ENCODE peak calls at places on chromosome 22, in nine cellular contexts. V is PC-3, S is HCT116, Y is psoas muscle, L is Peyer's patch, J is H9, K is OCI-LY7, M is mammary epithelial cell, U is transverse colon. A is an unnamed sample. For H3K4me1, the result is how much of the 10 kb centered on the place peaks cover.

GRCh38 chr22:17346578-17346977 is 22.7 kb upstream of the CECR2 start:
- DNase-seq in V (no peak), S (no peak), Y (no peak), L (no peak), J (no peak), K (no peak), M (no peak), U (no peak), A (no peak)

GRCh38 chr22:17368727-17369552 is at the start of gene CECR2:
- DNase-seq in V (no peak), S (peak), Y (peak), L (peak), J (peak), K (peak), M (no peak), U (peak), A (peak)

GRCh38 chr22:21567456-21568206 is at the start of gene UBE2L3:
- DNase-seq in V (peak), S (peak), Y (peak), L (peak), J (peak), K (peak), M (peak), U (peak), A (peak)

GRCh38 chr22:47567126-47567730 is 804.8 kb downstream of the TBC1D22A start:
- DNase-seq in V (no peak), S (no peak), Y (no peak), L (no peak), J (no peak), K (no peak), M (no peak), U (no peak), A (no peak)

GRCh38 chr22:32591620-32592019 is 117.0 kb downstream of the FBXO7 start:
- DNase-seq in V (no peak), S (no peak), Y (no peak), L (no peak), J (no peak), K (no peak), M (no peak), U (no peak), A (no peak)

GRCh38 chr22:30226192-30226832 is 20.2 kb downstream of the LIF start:
- DNase-seq in V (peak), S (no peak), Y (no peak), L (no peak), J (no peak), K (no peak), M (peak), U (no peak), A (no peak)

GRCh38 chr22:42777126-42777525 is 56.5 kb upstream of the A4GALT start:
- DNase-seq in V (no peak), S (no peak), Y (no peak), L (no peak), J (no peak), K (no peak), M (no peak), U (no peak), A (no peak)

GRCh38 chr22:30201970-30202369 is 44.6 kb downstream of the LIF start:
- DNase-seq in V (peak), S (no peak), Y (no peak), L (no peak), J (no peak), K (no peak), M (peak), U (no peak), A (no peak)

GRCh38 chr22:24995649-24996180 is 43.2 kb downstream of the KIAA1671 start:
- DNase-seq in V (no peak), S (no peak), Y (no peak), L (no peak), J (no peak), K (no peak), M (no peak), U (no peak), A (no peak)

GRCh38 chr22:40077646-40078016 is 82.9 kb downstream of the FAM83F start:
- DNase-seq in V (no peak), S (no peak), Y (no peak), L (no peak), J (no peak), K (no peak), M (no peak), U (no peak), A (no peak)

GRCh38 chr22:43308451-43309235 is 34.5 kb downstream of the SCUBE1 start:
- DNase-seq in V (no peak), S (no peak), Y (peak), L (no peak), J (no peak), K (no peak), M (no peak), U (no peak), A (no peak)

GRCh38 chr22:39392341-39392948 is 7.1 kb upstream of the TAB1 start:
- DNase-seq in V (no peak), S (no peak), Y (no peak), L (no peak), J (no peak), K (no peak), M (no peak), U (no peak), A (no peak)

GRCh38 chr22:50102946-50103345 is 13.1 kb downstream of the MOV10L1 start:
- DNase-seq in V (peak), S (peak), Y (no peak), L (no peak), J (no peak), K (peak), M (peak), U (no peak), A (no peak)

GRCh38 chr22:50274311-50274710 is 4.1 kb upstream of the MAPK11 start:
- DNase-seq in V (peak), S (no peak), Y (no peak), L (peak), J (no peak), K (peak), M (no peak), U (peak), A (no peak)

GRCh38 chr22:40525250-40525884 is 111.2 kb downstream of the MRTFA start:
- DNase-seq in V (peak), S (no peak), Y (peak), L (peak), J (peak), K (peak), M (peak), U (peak), A (no peak)

GRCh38 chr22:47174096-47174495 is 411.6 kb downstream of the TBC1D22A start:
- DNase-seq in V (no peak), S (no peak), Y (peak), L (peak), J (peak), K (no peak), M (no peak), U (no peak), A (peak)

GRCh38 chr22:39405346-39406085 is 5.9 kb downstream of the TAB1 start:
- DNase-seq in V (no peak), S (no peak), Y (peak), L (no peak), J (no peak), K (no peak), M (no peak), U (no peak), A (no peak)

GRCh38 chr22:21449531-21450319 is 17.5 kb upstream of the TMEM191C start:
- DNase-seq in V (no peak), S (no peak), Y (peak), L (peak), J (peak), K (no peak), M (no peak), U (no peak), A (peak)

GRCh38 chr22:25050566-25050965 is 98.0 kb downstream of the KIAA1671 start:
- DNase-seq in V (no peak), S (no peak), Y (no peak), L (no peak), J (no peak), K (no peak), M (no peak), U (no peak), A (no peak)

GRCh38 chr22:50400406-50400805 is 57.3 kb downstream of the PPP6R2 start:
- DNase-seq in V (no peak), S (no peak), Y (no peak), L (no peak), J (no peak), K (no peak), M (no peak), U (no peak), A (no peak)

GRCh38 chr22:27028093-27028492 is 370.7 kb downstream of the MIAT start:
- DNase-seq in V (no peak), S (no peak), Y (no peak), L (no peak), J (no peak), K (no peak), M (no peak), U (no peak), A (no peak)

GRCh38 chr22:24594569-24595120 is 1.8 kb upstream of the LRRC75B start:
- DNase-seq in V (no peak), S (no peak), Y (no peak), L (no peak), J (no peak), K (no peak), M (no peak), U (no peak), A (no peak)

GRCh38 chr22:50129121-50129734 is 39.4 kb downstream of the MOV10L1 start:
- DNase-seq in V (no peak), S (no peak), Y (no peak), L (no peak), J (no peak), K (no peak), M (no peak), U (no peak), A (no peak)

GRCh38 chr22:17629167-17629489 is 579 bp upstream of the ATP6V1E1 start:
- DNase-seq in V (no peak), S (no peak), Y (no peak), L (no peak), J (no peak), K (no peak), M (no peak), U (no peak), A (no peak)

GRCh38 chr22:40817737-40818136 is 1.4 kb downstream of the SLC25A17 start:
- DNase-seq in V (no peak), S (no peak), Y (no peak), L (no peak), J (no peak), K (peak), M (no peak), U (no peak), A (no peak)

GRCh38 chr22:48394787-48395620 is 1432.7 kb downstream of the BRD1 start:
- DNase-seq in V (no peak), S (no peak), Y (no peak), L (peak), J (no peak), K (no peak), M (no peak), U (no peak), A (no peak)

GRCh38 chr22:49334589-49334873 is 493.1 kb downstream of the BRD1 start:
- DNase-seq in V (no peak), S (no peak), Y (no peak), L (no peak), J (no peak), K (no peak), M (no peak), U (no peak), A (no peak)

GRCh38 chr22:50575426-50575941 is 2.7 kb downstream of the CPT1B start:
- DNase-seq in V (no peak), S (no peak), Y (no peak), L (no peak), J (no peak), K (no peak), M (no peak), U (no peak), A (no peak)

GRCh38 chr22:50363411-50364194 is 20.5 kb downstream of the PPP6R2 start:
- DNase-seq in V (no peak), S (no peak), Y (no peak), L (no peak), J (no peak), K (no peak), M (no peak), U (no peak), A (no peak)

GRCh38 chr22:30266445-30267381 is at the start of gene OSM:
- DNase-seq in V (no peak), S (no peak), Y (peak), L (peak), J (no peak), K (peak), M (no peak), U (peak), A (peak)

GRCh38 chr22:49021097-49021925 is 806.4 kb downstream of the BRD1 start:
- DNase-seq in V (no peak), S (no peak), Y (peak), L (peak), J (peak), K (no peak), M (no peak), U (no peak), A (peak)

GRCh38 chr22:22094921-22095320 is 112.3 kb upstream of the TOP3B start:
- DNase-seq in V (no peak), S (no peak), Y (no peak), L (no peak), J (no peak), K (no peak), M (no peak), U (no peak), A (no peak)

DNA sequence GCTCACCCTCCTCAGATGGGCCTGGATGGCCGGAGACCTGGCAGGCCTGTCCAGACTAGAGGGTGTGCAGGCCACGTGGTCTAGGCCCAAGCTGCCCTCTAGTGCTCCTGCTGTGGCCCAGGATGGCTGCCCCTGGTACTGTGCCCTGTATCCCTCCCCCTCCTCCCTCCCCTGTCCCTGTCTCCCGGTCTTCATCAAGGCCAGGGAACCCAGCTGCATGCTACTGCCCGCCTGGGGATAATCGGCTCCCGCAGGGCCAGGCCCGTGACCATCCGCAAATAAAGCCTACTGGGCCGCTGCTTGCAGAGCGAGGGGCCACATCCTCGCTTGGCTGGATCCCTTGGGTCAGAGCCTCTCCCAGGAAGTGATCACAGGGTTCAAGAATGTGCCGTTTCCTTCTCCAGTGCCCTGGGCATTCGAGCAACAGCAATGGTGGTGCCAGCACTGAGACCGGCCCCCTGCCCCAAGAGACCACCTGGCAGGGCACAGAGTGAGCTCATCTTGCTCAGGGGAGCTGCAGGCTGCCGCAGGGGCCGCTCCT is 51.1 kb downstream of the WNT7B start:
- DNase-seq in V (peak), S (no peak), Y (no peak), L (no peak), J (no peak), K (no peak), M (no peak), U (no peak), A (no peak)
- H3K4me1 ChIP-seq in V (under half), S (under half), Y (under half), L (under half), J (under half), K (under half), M (under half), U (under half), A (under half)

GRCh38 chr22:37241351-37242142 is 2.5 kb downstream of the RAC2 start:
- DNase-seq in V (no peak), S (no peak), Y (peak), L (peak), J (no peak), K (no peak), M (no peak), U (peak), A (no peak)
- TF ChIP-seq CTCF in V (no peak), S (no peak), Y (no peak), L (no peak), J (no peak), K (no peak), M (no peak), U (no peak), A (no peak)

GRCh38 chr22:46046299-46046685 is 69.3 kb upstream of the WNT7B start:
- DNase-seq in V (no peak), S (no peak), Y (no peak), L (peak), J (no peak), K (no peak), M (no peak), U (peak), A (peak)

GRCh38 chr22:46047841-46048595 is 71.1 kb upstream of the WNT7B start:
- DNase-seq in V (no peak), S (no peak), Y (peak), L (peak), J (no peak), K (no peak), M (no peak), U (peak), A (peak)

GRCh38 chr22:46045459-46046298 is 68.7 kb upstream of the WNT7B start:
- DNase-seq in V (no peak), S (no peak), Y (peak), L (peak), J (no peak), K (no peak), M (no peak), U (peak), A (peak)

GRCh38 chr22:46044718-46045458 is 67.9 kb upstream of the WNT7B start:
- DNase-seq in V (no peak), S (no peak), Y (no peak), L (peak), J (no peak), K (no peak), M (no peak), U (peak), A (peak)

GRCh38 chr22:46047226-46047625 is 70.3 kb upstream of the WNT7B start:
- DNase-seq in V (no peak), S (no peak), Y (peak), L (peak), J (peak), K (no peak), M (no peak), U (no peak), A (peak)
- H3K4me1 ChIP-seq in V (under half), S (under half), Y (half or more), L (under half), J (under half), K (under half), M (half or more), U (half or more), A (half or more)

GRCh38 chr22:19854778-19855503 is at the start of the genes GNB1L and RTL10:
- DNase-seq in V (peak), S (peak), Y (peak), L (peak), J (peak), K (peak), M (peak), U (peak), A (peak)
- TF ChIP-seq CTCF in V (no peak), S (no peak), Y (no peak), L (no peak), J (no peak), K (peak), M (no peak), U (no peak), A (no peak)

DNA sequence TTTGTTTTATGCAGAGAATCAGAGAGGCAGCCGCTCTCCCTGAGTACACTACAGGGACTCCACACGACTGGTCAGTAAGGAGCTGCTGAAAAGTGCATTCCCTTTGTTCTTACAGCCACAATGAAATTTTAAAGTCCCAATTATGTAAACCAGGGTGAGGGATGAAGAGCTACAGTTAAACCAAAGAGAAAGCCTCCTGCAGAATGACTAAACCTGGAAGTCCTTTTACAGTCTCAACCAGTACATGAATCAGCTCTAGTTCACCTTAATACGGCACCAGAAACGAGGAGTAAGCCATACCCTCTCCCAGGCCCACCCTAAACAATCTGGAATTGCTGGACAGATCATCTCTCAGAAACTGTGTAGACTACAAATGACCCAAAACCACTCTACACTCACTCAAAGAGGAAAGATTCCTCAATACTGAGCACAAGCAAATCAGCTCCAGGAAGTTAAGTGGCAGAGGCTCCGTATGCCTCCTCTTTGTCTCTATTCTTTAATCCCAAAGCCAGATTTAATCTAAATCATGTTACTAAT is 113.1 kb downstream of the RBFOX2 start:
- DNase-seq in V (peak), S (no peak), Y (no peak), L (no peak), J (no peak), K (no peak), M (peak), U (no peak), A (no peak)
- H3K4me1 ChIP-seq in V (under half), S (under half), Y (half or more), L (under half), J (under half), K (half or more), M (under half), U (half or more), A (half or more)

DNA sequence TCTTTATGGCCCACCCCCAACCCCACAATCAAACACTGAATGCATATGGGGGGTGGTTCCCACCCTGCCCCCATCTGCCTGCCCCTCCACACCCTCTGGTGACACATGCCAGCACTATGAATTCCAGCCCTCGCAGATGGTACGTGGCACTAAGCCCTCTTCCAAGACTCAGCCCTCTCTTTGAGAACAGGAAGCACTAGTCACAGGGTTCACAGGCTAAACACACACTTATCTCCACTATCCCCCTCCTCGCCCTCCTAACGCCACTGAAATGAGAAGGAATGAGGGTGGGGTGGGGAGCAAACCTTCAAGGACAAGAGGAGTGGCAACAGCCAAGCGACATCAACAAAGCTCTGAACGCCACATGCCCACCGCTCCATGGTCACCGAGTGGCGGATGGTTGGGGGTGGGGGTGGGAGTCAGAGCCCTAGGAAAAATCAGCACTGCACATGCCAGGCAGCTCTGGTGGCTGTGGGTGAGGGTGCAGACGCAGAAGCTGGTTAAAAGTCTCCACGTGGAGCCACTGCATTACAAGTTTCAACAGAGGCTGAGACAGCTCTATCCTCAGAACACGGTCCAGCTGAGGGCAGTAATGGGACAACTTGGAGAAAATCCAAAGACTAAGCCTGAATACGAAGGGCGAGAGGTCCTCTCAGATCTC is 33.6 kb downstream of the TMEM184B start:
- DNase-seq in V (peak), S (no peak), Y (peak), L (no peak), J (no peak), K (no peak), M (peak), U (no peak), A (no peak)
- TF ChIP-seq CTCF in V (peak), S (peak), Y (peak), L (peak), J (no peak), K (no peak), M (no peak), U (no peak), A (no peak)

DNA sequence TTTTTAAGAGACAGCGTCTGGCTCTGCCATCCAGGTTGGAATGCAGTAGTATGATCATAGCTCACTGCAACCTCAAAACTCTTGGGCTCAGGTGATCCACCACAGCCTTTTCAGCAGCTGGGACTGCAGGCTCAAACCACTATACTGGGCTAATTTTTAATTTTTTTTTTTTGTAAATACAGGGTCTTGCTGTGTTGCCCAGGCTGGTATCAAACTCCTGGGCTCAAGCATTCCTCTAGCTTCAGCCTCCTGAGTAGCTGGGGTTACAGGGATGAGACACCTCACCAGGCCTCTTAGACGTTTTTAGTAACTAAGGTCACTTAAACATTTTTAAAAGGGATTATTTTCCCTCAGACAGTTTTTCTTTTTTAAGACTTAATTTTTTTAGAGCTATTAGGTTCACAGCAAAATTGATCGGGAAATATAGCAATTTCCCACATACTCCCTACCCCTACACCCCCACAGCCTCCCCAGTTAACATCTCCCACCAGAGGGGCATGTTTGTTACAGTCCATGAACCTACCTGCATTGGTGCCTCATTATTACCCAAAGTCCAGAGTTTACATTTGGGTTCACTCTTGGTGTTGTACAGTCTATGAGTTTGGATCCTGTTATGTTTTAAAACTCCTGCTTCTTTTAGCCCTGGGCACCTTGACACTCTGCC is 3.9 kb downstream of the BCR start:
- DNase-seq in V (no peak), S (no peak), Y (no peak), L (no peak), J (no peak), K (no peak), M (no peak), U (no peak), A (no peak)
- H3K4me1 ChIP-seq in V (under half), S (under half), Y (under half), L (under half), J (under half), K (under half), M (under half), U (under half), A (under half)

A was measured in sigmoid colon.